ENCODE peak calls at places on chromosome 17, in seven cellular contexts. One of them, this sample, is unnamed.

GRCh38 chr17:74241434-74241833 is 28.1 kb downstream of the TTYH2 start:
- DNase-seq in NCI-H460: no peak
- DNase-seq in kidney: no peak
- DNase-seq in ACHN: no peak
- DNase-seq in AG10803: no peak
- DNase-seq in psoas muscle: no peak
- DNase-seq in ureter: no peak
- DNase-seq in this sample: no peak

GRCh38 chr17:7825206-7825980 is 8.6 kb upstream of the KDM6B start:
- DNase-seq in NCI-H460: peak
- DNase-seq in kidney: no peak
- DNase-seq in ACHN: no peak
- DNase-seq in AG10803: peak
- DNase-seq in psoas muscle: no peak
- DNase-seq in ureter: no peak
- DNase-seq in this sample: no peak

GRCh38 chr17:43791589-43791988 is 11.4 kb downstream of the CFAP97D1 start:
- DNase-seq in NCI-H460: peak
- DNase-seq in kidney: no peak
- DNase-seq in ACHN: peak
- DNase-seq in AG10803: peak
- DNase-seq in psoas muscle: no peak
- DNase-seq in ureter: no peak
- DNase-seq in this sample: peak

GRCh38 chr17:37610971-37611370 is 1.8 kb upstream of the SYNRG start:
- DNase-seq in NCI-H460: no peak
- DNase-seq in kidney: no peak
- DNase-seq in ACHN: no peak
- DNase-seq in AG10803: peak
- DNase-seq in psoas muscle: no peak
- DNase-seq in ureter: no peak
- DNase-seq in this sample: no peak

GRCh38 chr17:80761421-80761871 is 216.8 kb downstream of the RPTOR start:
- DNase-seq in NCI-H460: no peak
- DNase-seq in kidney: no peak
- DNase-seq in ACHN: peak
- DNase-seq in AG10803: peak
- DNase-seq in psoas muscle: no peak
- DNase-seq in ureter: peak
- DNase-seq in this sample: no peak

GRCh38 chr17:49963626-49964538 is 5.1 kb upstream of the DLX4 start:
- DNase-seq in NCI-H460: no peak
- DNase-seq in kidney: no peak
- DNase-seq in ACHN: no peak
- DNase-seq in AG10803: no peak
- DNase-seq in psoas muscle: no peak
- DNase-seq in ureter: no peak
- DNase-seq in this sample: no peak

GRCh38 chr17:17075037-17075755 is 32.9 kb downstream of the MPRIP start:
- DNase-seq in NCI-H460: no peak
- DNase-seq in kidney: peak
- DNase-seq in ACHN: no peak
- DNase-seq in AG10803: peak
- DNase-seq in psoas muscle: peak
- DNase-seq in ureter: no peak
- DNase-seq in this sample: no peak

GRCh38 chr17:17363638-17364337 is 60.6 kb downstream of the NT5M start:
- DNase-seq in NCI-H460: no peak
- DNase-seq in kidney: peak
- DNase-seq in ACHN: no peak
- DNase-seq in AG10803: no peak
- DNase-seq in psoas muscle: no peak
- DNase-seq in ureter: no peak
- DNase-seq in this sample: no peak

GRCh38 chr17:10001296-10001904 is 96.3 kb upstream of the RCVRN start:
- DNase-seq in NCI-H460: no peak
- DNase-seq in kidney: no peak
- DNase-seq in ACHN: no peak
- DNase-seq in AG10803: peak
- DNase-seq in psoas muscle: no peak
- DNase-seq in ureter: no peak
- DNase-seq in this sample: no peak

GRCh38 chr17:29613371-29613837 is 9.3 kb downstream of the CORO6 start:
- DNase-seq in NCI-H460: no peak
- DNase-seq in kidney: peak
- DNase-seq in ACHN: no peak
- DNase-seq in AG10803: peak
- DNase-seq in psoas muscle: peak
- DNase-seq in ureter: peak
- DNase-seq in this sample: no peak

GRCh38 chr17:73304971-73305786 is 6.6 kb downstream of the CDC42EP4 start:
- DNase-seq in NCI-H460: peak
- DNase-seq in kidney: peak
- DNase-seq in ACHN: peak
- DNase-seq in AG10803: peak
- DNase-seq in psoas muscle: peak
- DNase-seq in ureter: peak
- DNase-seq in this sample: no peak

GRCh38 chr17:57809879-57810278 is 40.0 kb downstream of the MRPS23 start:
- DNase-seq in NCI-H460: no peak
- DNase-seq in kidney: no peak
- DNase-seq in ACHN: no peak
- DNase-seq in AG10803: no peak
- DNase-seq in psoas muscle: no peak
- DNase-seq in ureter: no peak
- DNase-seq in this sample: no peak

GRCh38 chr17:17096438-17097178 is 54.4 kb downstream of the MPRIP start:
- DNase-seq in NCI-H460: no peak
- DNase-seq in kidney: no peak
- DNase-seq in ACHN: no peak
- DNase-seq in AG10803: peak
- DNase-seq in psoas muscle: no peak
- DNase-seq in ureter: no peak
- DNase-seq in this sample: no peak

GRCh38 chr17:47401100-47401499 is 77.3 kb downstream of the EFCAB13 start:
- DNase-seq in NCI-H460: no peak
- DNase-seq in kidney: no peak
- DNase-seq in ACHN: no peak
- DNase-seq in AG10803: no peak
- DNase-seq in psoas muscle: no peak
- DNase-seq in ureter: no peak
- DNase-seq in this sample: no peak

GRCh38 chr17:7640783-7641182 is 9.9 kb upstream of the ATP1B2 start:
- DNase-seq in NCI-H460: no peak
- DNase-seq in kidney: no peak
- DNase-seq in ACHN: no peak
- DNase-seq in AG10803: no peak
- DNase-seq in psoas muscle: no peak
- DNase-seq in ureter: no peak
- DNase-seq in this sample: no peak

GRCh38 chr17:77640242-77640641 is 318.3 kb upstream of the TNRC6C start:
- DNase-seq in NCI-H460: no peak
- DNase-seq in kidney: no peak
- DNase-seq in ACHN: no peak
- DNase-seq in AG10803: no peak
- DNase-seq in psoas muscle: no peak
- DNase-seq in ureter: no peak
- DNase-seq in this sample: no peak

GRCh38 chr17:79459846-79460245 is 151.0 kb downstream of the RBFOX3 start:
- DNase-seq in NCI-H460: no peak
- DNase-seq in kidney: no peak
- DNase-seq in ACHN: no peak
- DNase-seq in AG10803: no peak
- DNase-seq in psoas muscle: no peak
- DNase-seq in ureter: no peak
- DNase-seq in this sample: no peak

GRCh38 chr17:16652847-16653366 is 743 bp downstream of the ZNF624 start:
- DNase-seq in NCI-H460: no peak
- DNase-seq in kidney: no peak
- DNase-seq in ACHN: no peak
- DNase-seq in AG10803: no peak
- DNase-seq in psoas muscle: no peak
- DNase-seq in ureter: no peak
- DNase-seq in this sample: no peak

GRCh38 chr17:57121308-57122042 is 36.4 kb downstream of the AKAP1 start:
- DNase-seq in NCI-H460: peak
- DNase-seq in kidney: no peak
- DNase-seq in ACHN: peak
- DNase-seq in AG10803: peak
- DNase-seq in psoas muscle: no peak
- DNase-seq in ureter: no peak
- DNase-seq in this sample: peak

GRCh38 chr17:59897090-59897489 is 4.2 kb downstream of the RPS6KB1 start:
- DNase-seq in NCI-H460: no peak
- DNase-seq in kidney: no peak
- DNase-seq in ACHN: peak
- DNase-seq in AG10803: peak
- DNase-seq in psoas muscle: no peak
- DNase-seq in ureter: no peak
- DNase-seq in this sample: no peak

GRCh38 chr17:79374807-79375206 is 236.0 kb downstream of the RBFOX3 start:
- DNase-seq in NCI-H460: no peak
- DNase-seq in kidney: peak
- DNase-seq in ACHN: no peak
- DNase-seq in AG10803: no peak
- DNase-seq in psoas muscle: no peak
- DNase-seq in ureter: no peak
- DNase-seq in this sample: no peak

GRCh38 chr17:72421128-72422092 is 300.6 kb downstream of the SOX9 start:
- DNase-seq in NCI-H460: peak
- DNase-seq in kidney: peak
- DNase-seq in ACHN: peak
- DNase-seq in AG10803: peak
- DNase-seq in psoas muscle: peak
- DNase-seq in ureter: peak
- DNase-seq in this sample: no peak

GRCh38 chr17:9244066-9245052 is 223.0 kb downstream of the NTN1 start:
- DNase-seq in NCI-H460: no peak
- DNase-seq in kidney: no peak
- DNase-seq in ACHN: no peak
- DNase-seq in AG10803: peak
- DNase-seq in psoas muscle: peak
- DNase-seq in ureter: no peak
- DNase-seq in this sample: no peak

GRCh38 chr17:78225088-78225865 is 6.2 kb upstream of the TMEM235 start:
- DNase-seq in NCI-H460: no peak
- DNase-seq in kidney: no peak
- DNase-seq in ACHN: no peak
- DNase-seq in AG10803: no peak
- DNase-seq in psoas muscle: no peak
- DNase-seq in ureter: no peak
- DNase-seq in this sample: no peak

This sample was measured in NCI-H1694 treated with DMSO at 0.1 percent for 48 hours.